ENCODE peak calls at places on chromosomes 3 and 15, in six cellular contexts. F, T, A, G, R and L are unnamed samples.
A peak's percentile ranks its signal among the peaks of the same experiment; 100 is the strongest.

GRCh38 chr15:40639677-40640076 is 45.6 kb downstream of the KNL1 start:
- DNase-seq in F (no peak), T (no peak), A (no peak), G (no peak), R (no peak), L (no peak)

GRCh38 chr15:69809421-69809820 is 288.3 kb downstream of the TLE3 start:
- DNase-seq in F (no peak), T (no peak), A (no peak), G (no peak), R (no peak), L (no peak)

GRCh38 chr3:81743096-81744025 is 18.1 kb downstream of the GBE1 start:
- DNase-seq in F (peak; percentile 96), T (peak; percentile 21), A (peak; percentile 96), G (no peak), R (no peak), L (no peak)

GRCh38 chr3:185659942-185660921 is 74.1 kb downstream of the SENP2 start:
- DNase-seq in F (peak; percentile 80), T (peak; percentile 88), A (peak; percentile 93), G (peak; percentile 85), R (peak; percentile 76), L (peak; percentile 91)

GRCh38 chr3:123331006-123331405 is 117.9 kb downstream of the ADCY5 start:
- DNase-seq in F (no peak), T (no peak), A (no peak), G (peak; percentile 60), R (no peak), L (no peak)

GRCh38 chr3:53509494-53509893 is 15.1 kb downstream of the CACNA1D start:
- DNase-seq in F (no peak), T (no peak), A (no peak), G (no peak), R (no peak), L (no peak)

GRCh38 chr15:93035953-93036810 is 52.8 kb downstream of the RGMA start:
- DNase-seq in F (peak; percentile 35), T (peak; percentile 50), A (peak; percentile 52), G (peak; percentile 50), R (peak; percentile 66), L (peak; percentile 56)

GRCh38 chr3:168266335-168266734 is 170.6 kb upstream of the GOLIM4 start:
- DNase-seq in F (no peak), T (no peak), A (no peak), G (no peak), R (no peak), L (no peak)

GRCh38 chr15:85725564-85725963 is 69.2 kb downstream of the KLHL25 start:
- DNase-seq in F (peak; percentile 67), T (no peak), A (no peak), G (no peak), R (no peak), L (no peak)

GRCh38 chr3:109265300-109265699 is 51.0 kb downstream of the DPPA2 start:
- DNase-seq in F (peak; percentile 2), T (no peak), A (peak; percentile 51), G (no peak), R (no peak), L (no peak)

GRCh38 chr3:16240229-16241023 is 24.3 kb downstream of the DPH3 start:
- DNase-seq in F (peak; percentile 86), T (peak; percentile 32), A (peak; percentile 88), G (no peak), R (no peak), L (no peak)

GRCh38 chr3:194769020-194769643 is 83.4 kb downstream of the FAM43A start:
- DNase-seq in F (peak; percentile 92), T (peak; percentile 97), A (peak; percentile 97), G (peak; percentile 97), R (peak; percentile 98), L (peak; percentile 100)

GRCh38 chr3:129439381-129439816 is 349 bp downstream of the MBD4 start:
- DNase-seq in F (peak; percentile 64), T (peak; percentile 65), A (no peak), G (peak; percentile 63), R (peak; percentile 80), L (peak; percentile 51)

GRCh38 chr3:61530355-61530754 is 31.0 kb upstream of the PTPRG start:
- DNase-seq in F (peak; percentile 41), T (peak; percentile 56), A (peak; percentile 44), G (peak; percentile 76), R (peak; percentile 14), L (peak; percentile 46)

GRCh38 chr3:64539451-64540196 is 148.2 kb downstream of the ADAMTS9 start:
- DNase-seq in F (peak; percentile 73), T (peak; percentile 55), A (no peak), G (no peak), R (no peak), L (no peak)

GRCh38 chr15:65303687-65304392 is 637 bp upstream of the RNU5B-1 start:
- DNase-seq in F (peak; percentile 72), T (peak; percentile 71), A (peak; percentile 68), G (peak; percentile 81), R (peak; percentile 44), L (no peak)

GRCh38 chr15:20352241-20353200 is 189.1 kb downstream of the GOLGA6L6 start:
- DNase-seq in F (no peak), T (peak; percentile 22), A (no peak), G (no peak), R (no peak), L (peak; percentile 5)

GRCh38 chr15:20349774-20350498 is 191.7 kb downstream of the GOLGA6L6 start:
- DNase-seq in F (no peak), T (peak; percentile 39), A (no peak), G (no peak), R (no peak), L (peak; percentile 5)

GRCh38 chr15:20348900-20349773 is 192.5 kb downstream of the GOLGA6L6 start:
- DNase-seq in F (no peak), T (peak; percentile 48), A (no peak), G (no peak), R (no peak), L (peak; percentile 4)

GRCh38 chr15:20353966-20354883 is 187.4 kb downstream of the GOLGA6L6 start:
- DNase-seq in F (no peak), T (peak; percentile 11), A (no peak), G (no peak), R (no peak), L (no peak)

GRCh38 chr15:20351448-20351961 is 190.1 kb downstream of the GOLGA6L6 start:
- DNase-seq in F (no peak), T (peak; percentile 45), A (no peak), G (no peak), R (no peak), L (peak; percentile 5)
- H3K9me3 ChIP-seq in F (no peaks in the 10 kb centered on the region), T (peaks cover 56% of the 10 kb centered on the region), A (peaks cover 15% of the 10 kb centered on the region), G (peaks cover 88% of the 10 kb centered on the region), R (no peaks in the 10 kb centered on the region), L (no peaks in the 10 kb centered on the region)

GRCh38 chr15:48374472-48374871 is 43.2 kb downstream of the DUT start:
- DNase-seq in F (no peak), T (no peak), A (no peak), G (no peak), R (no peak), L (no peak)

GRCh38 chr15:48371550-48371949 is 40.3 kb downstream of the DUT start:
- DNase-seq in F (no peak), T (no peak), A (no peak), G (no peak), R (no peak), L (no peak)

GRCh38 chr15:48375767-48376166 is 44.5 kb downstream of the DUT start:
- DNase-seq in F (no peak), T (no peak), A (no peak), G (no peak), R (no peak), L (no peak)

GRCh38 chr15:48371961-48372360 is 40.7 kb downstream of the DUT start:
- DNase-seq in F (no peak), T (no peak), A (no peak), G (no peak), R (no peak), L (no peak)

DNA sequence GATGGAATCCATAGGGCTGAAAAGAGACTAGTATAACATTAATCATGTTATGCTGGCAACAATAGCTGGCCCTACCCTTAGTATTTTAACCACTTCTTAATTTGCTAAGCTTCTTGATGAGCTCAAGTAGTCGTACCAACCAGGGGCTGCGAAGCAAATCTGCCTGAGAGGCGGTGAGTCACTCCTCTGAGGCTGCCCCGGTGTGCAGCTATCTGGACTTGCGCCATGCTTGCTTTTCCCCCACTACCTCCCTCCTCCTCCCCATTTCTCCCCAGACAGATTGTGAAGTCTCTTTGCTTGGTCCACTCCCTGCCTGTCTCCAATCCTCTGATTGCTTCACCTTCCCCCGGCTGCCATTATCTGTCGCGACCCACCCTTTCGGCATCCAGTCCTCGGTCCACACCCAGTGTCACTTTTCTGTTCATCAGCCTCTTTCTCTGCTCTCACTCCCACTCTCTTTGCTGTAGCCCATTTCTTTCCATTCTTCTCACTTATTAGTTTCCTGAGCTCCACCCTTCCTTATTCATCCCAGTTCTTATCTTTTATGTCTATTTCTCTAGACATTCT is 42.7 kb downstream of the DUT start:
- DNase-seq in F (peak; percentile 95), T (peak; percentile 15), A (peak; percentile 63), G (no peak), R (no peak), L (no peak)
- TF ChIP-seq EZH2phosphoT487 in F (no peak), T (no peak), A (no peak), G (no peak), R (no peak), L (no peak)

DNA sequence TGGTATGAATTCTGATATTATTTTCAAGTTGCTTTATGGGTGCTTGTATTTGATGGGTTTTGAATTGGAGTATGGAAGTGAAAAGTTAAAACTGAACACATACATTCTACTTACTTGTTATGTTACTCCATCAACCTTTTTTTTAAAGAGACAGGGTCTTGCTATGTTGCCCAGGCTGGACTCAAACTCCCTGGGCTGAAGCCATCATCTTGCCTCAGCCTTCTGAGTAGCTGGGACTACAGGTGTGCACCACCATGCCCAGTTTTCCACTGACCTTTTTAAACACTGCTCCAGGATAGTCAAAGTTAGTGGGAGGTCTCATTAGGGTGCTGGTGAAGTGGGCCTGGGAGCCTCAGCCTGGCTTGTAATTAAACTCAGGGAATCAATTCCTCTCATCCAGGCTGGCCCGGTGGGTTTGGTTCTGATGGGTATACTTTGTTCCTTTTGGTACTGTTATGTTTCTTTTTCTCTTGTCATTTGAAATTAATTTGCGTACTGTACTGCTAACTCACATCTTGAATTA is 66.7 kb downstream of the FNDC3B start:
- DNase-seq in F (no peak), T (no peak), A (no peak), G (no peak), R (no peak), L (no peak)
- H3K4me3 ChIP-seq in F (no peak overlapping the region), T (no peak overlapping the region), A (no peak overlapping the region), G (no peak overlapping the region), R (no peak overlapping the region), L (no peak overlapping the region)

GRCh38 chr15:25177955-25178801 is 223.4 kb downstream of the SNRPN start:
- DNase-seq in F (no peak), T (peak; percentile 3), A (no peak), G (no peak), R (no peak), L (no peak)
- H3K9me3 ChIP-seq in F (no peaks in the 10 kb centered on the region), T (peaks cover 3% of the 10 kb centered on the region), A (peaks cover 5% of the 10 kb centered on the region), G (no peaks in the 10 kb centered on the region), R (no peaks in the 10 kb centered on the region), L (no peaks in the 10 kb centered on the region)

GRCh38 chr3:196165850-196166249 is 45.4 kb downstream of the ZDHHC19 start:
- DNase-seq in F (no peak), T (no peak), A (no peak), G (no peak), R (no peak), L (no peak)

GRCh38 chr3:196162679-196163078 is 48.5 kb downstream of the ZDHHC19 start:
- DNase-seq in F (no peak), T (no peak), A (no peak), G (no peak), R (no peak), L (no peak)

GRCh38 chr3:196164576-196164975 is 46.6 kb downstream of the ZDHHC19 start:
- DNase-seq in F (no peak), T (no peak), A (no peak), G (no peak), R (no peak), L (no peak)

GRCh38 chr3:196163212-196163611 is 48.0 kb downstream of the ZDHHC19 start:
- DNase-seq in F (no peak), T (no peak), A (no peak), G (no peak), R (no peak), L (no peak)

GRCh38 chr3:196163687-196164493 is 47.3 kb downstream of the ZDHHC19 start:
- DNase-seq in F (no peak), T (no peak), A (no peak), G (no peak), R (no peak), L (no peak)
- TF ChIP-seq EZH2phosphoT487 in F (no peak), T (no peak), A (no peak), G (no peak), R (no peak), L (no peak)